ENCODE peak calls at places on chromosomes 13 and 19, in five cellular contexts. M, G, J, O and X are unnamed samples.

GRCh38 chr13:79490326-79490725 is 9.4 kb downstream of the NDFIP2 start:
- DNase-seq in M (no peak), G (no peak), J (no peak), O (no peak), X (no peak)

GRCh38 chr19:33574824-33575223 is 46.9 kb upstream of the CHST8 start:
- DNase-seq in M (no peak), G (no peak), J (no peak), O (no peak), X (no peak)

GRCh38 chr13:21522130-21522529 is 63.0 kb upstream of the ZDHHC20 start:
- DNase-seq in M (no peak), G (no peak), J (no peak), O (no peak), X (no peak)

GRCh38 chr19:10574462-10574861 is 5.7 kb upstream of the CDKN2D start:
- DNase-seq in M (no peak), G (no peak), J (no peak), O (no peak), X (no peak)

GRCh38 chr13:85608255-85608829 is 190.9 kb downstream of the SLITRK6 start:
- DNase-seq in M (no peak), G (no peak), J (no peak), O (no peak), X (no peak)

GRCh38 chr19:18130523-18131242 is 22.3 kb upstream of the PIK3R2 start:
- DNase-seq in M (no peak), G (no peak), J (no peak), O (no peak), X (no peak)

GRCh38 chr13:34805347-34805746 is 136.7 kb upstream of the NBEA start:
- DNase-seq in M (no peak), G (no peak), J (no peak), O (no peak), X (no peak)

GRCh38 chr19:927044-927706 is 1.3 kb downstream of the ARID3A start:
- DNase-seq in M (no peak), G (peak; percentile 75), J (peak; percentile 65), O (peak; percentile 88), X (peak; percentile 48)

GRCh38 chr19:18282021-18282787 is 782 bp upstream of the JUND start:
- DNase-seq in M (no peak), G (no peak), J (no peak), O (peak; percentile 93), X (peak; percentile 77)

GRCh38 chr19:36010402-36010801 is 1.8 kb upstream of the SYNE4 start:
- DNase-seq in M (no peak), G (no peak), J (no peak), O (no peak), X (no peak)

GRCh38 chr19:36006955-36007354 is 1.7 kb downstream of the SYNE4 start:
- DNase-seq in M (no peak), G (no peak), J (no peak), O (no peak), X (no peak)

GRCh38 chr19:36008336-36008978 is at the start of gene SYNE4:
- DNase-seq in M (no peak), G (no peak), J (no peak), O (no peak), X (peak; percentile 70)

GRCh38 chr19:36009633-36010379 is 1.2 kb upstream of the SYNE4 start:
- DNase-seq in M (no peak), G (no peak), J (no peak), O (no peak), X (no peak)

DNA sequence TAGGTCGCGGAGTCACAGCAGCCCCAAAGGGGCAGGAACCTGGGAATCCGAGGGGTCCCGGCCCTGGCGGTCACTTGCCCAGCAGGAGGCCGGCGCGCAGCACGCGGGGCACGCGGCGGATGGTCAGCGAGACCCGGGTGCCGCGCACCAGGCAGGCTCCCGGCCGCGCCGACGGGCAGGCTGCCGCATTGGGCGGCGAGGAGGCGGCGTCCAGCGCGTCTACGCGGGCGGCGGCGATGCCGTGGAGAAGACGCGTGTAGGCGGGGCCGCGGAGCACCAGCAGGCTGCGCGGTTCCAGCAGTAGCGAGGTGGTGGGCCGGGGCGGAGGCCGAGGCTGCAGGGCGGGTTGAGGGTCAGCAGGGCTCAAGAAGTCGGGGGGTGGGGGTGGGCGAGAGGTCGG is 607 bp upstream of the SYNE4 start:
- DNase-seq in M (peak; percentile 48), G (peak; percentile 60), J (no peak), O (peak; percentile 62), X (peak; percentile 80)
- TF ChIP-seq CTCF in M (no peak), G (no peak), J (no peak), O (no peak), X (no peak)

GRCh38 chr13:30892966-30893365 is 13.1 kb upstream of the MEDAG start:
- DNase-seq in M (peak; percentile 48), G (peak; percentile 71), J (peak; percentile 65), O (peak; percentile 30), X (no peak)
- TF ChIP-seq POLR2A in M (no peak), G (no peak), J (no peak), O (no peak), X (no peak)

GRCh38 chr13:40401911-40402776 is 264.3 kb downstream of the FOXO1 start:
- DNase-seq in M (peak; percentile 92), G (peak; percentile 100), J (peak; percentile 95), O (peak; percentile 100), X (peak; percentile 96)
- H3K4me3 ChIP-seq in M (no peak overlapping the region), G (no peak overlapping the region), J (no peak overlapping the region), O (peak overlapping the region; percentile 58), X (no peak overlapping the region)

DNA sequence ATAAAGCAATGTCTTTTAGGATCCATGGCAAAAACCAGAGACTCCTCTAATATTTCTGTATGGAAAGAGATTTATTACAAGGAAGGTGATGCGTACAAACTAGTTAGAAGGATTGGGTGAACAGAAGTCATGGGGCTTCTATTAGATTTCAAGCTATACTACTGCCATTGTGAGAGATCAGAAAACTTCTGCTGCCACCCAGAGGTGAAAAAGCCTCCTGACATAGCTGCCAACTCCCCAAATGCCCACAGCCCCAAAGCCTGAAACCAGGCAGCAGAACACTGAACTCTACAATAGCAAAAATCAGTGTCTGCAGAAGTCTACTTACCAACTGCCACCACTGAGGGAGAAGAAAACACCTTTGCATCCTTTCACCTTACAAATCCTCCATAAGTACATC is 379.0 kb upstream of the MIR17HG start:
- DNase-seq in M (no peak), G (no peak), J (no peak), O (peak; percentile 31), X (no peak)
- TF ChIP-seq CTCF in M (no peak), G (no peak), J (no peak), O (peak; percentile 53), X (no peak)

GRCh38 chr13:112689498-112690241 is at the start of gene ATP11A:
- DNase-seq in M (peak; percentile 91), G (peak; percentile 92), J (peak; percentile 85), O (peak; percentile 94), X (peak; percentile 59)
- TF ChIP-seq POLR2A in M (peak; percentile 92), G (peak; percentile 99), J (no peak), O (peak; percentile 95), X (peak; percentile 81)

GRCh38 chr19:39435499-39436349 is at the start of gene RPS16:
- DNase-seq in M (peak; percentile 96), G (peak; percentile 99), J (peak; percentile 97), O (peak; percentile 95), X (peak; percentile 99)

GRCh38 chr19:39434123-39435076 is 1.3 kb downstream of the RPS16 start:
- DNase-seq in M (no peak), G (no peak), J (no peak), O (no peak), X (no peak)

GRCh38 chr19:39433480-39434079 is 2.2 kb downstream of the RPS16 start:
- DNase-seq in M (no peak), G (no peak), J (no peak), O (no peak), X (peak; percentile 43)

GRCh38 chr19:39438270-39438934 is 2.7 kb upstream of the RPS16 start:
- DNase-seq in M (peak; percentile 67), G (no peak), J (no peak), O (no peak), X (no peak)

DNA sequence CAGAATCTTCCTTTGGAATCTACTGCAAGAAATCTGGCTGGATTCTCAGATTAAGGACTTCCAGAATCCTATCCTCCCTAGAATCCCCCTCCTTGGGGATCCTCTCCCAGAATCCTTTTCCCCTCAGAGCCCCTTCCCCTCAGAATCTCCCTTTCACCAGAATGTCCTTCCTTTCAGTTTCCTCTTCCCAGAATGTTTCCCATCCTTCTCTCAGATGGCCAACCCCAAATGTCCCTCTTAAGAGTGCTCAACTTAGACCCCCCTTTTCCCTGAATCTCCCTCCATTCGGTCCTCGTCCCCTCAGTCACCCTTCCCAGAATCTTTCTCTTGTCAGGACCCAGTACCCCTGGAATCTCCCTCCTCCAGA is 584 bp upstream of the RPS16 start:
- DNase-seq in M (no peak), G (no peak), J (no peak), O (no peak), X (no peak)
- H3K4me3 ChIP-seq in M (peak overlapping the region; percentile 48), G (peak overlapping the region; percentile 93), J (no peak overlapping the region), O (peak overlapping the region; percentile 78), X (peak overlapping the region; percentile 86)

GRCh38 chr19:56145698-56146097 is 4.6 kb downstream of the ZNF444 start:
- DNase-seq in M (no peak), G (no peak), J (no peak), O (no peak), X (no peak)
- TF ChIP-seq CTCF in M (no peak), G (no peak), J (no peak), O (no peak), X (no peak)

GRCh38 chr19:14611051-14611450 is 28.2 kb downstream of the CLEC17A start:
- DNase-seq in M (no peak), G (no peak), J (no peak), O (no peak), X (no peak)

GRCh38 chr19:14616310-14616870 is 33.5 kb downstream of the CLEC17A start:
- DNase-seq in M (no peak), G (no peak), J (no peak), O (peak; percentile 69), X (no peak)

GRCh38 chr19:14615628-14616027 is 32.7 kb downstream of the CLEC17A start:
- DNase-seq in M (no peak), G (no peak), J (no peak), O (peak; percentile 38), X (no peak)

GRCh38 chr19:14612657-14613056 is 29.8 kb downstream of the CLEC17A start:
- DNase-seq in M (no peak), G (no peak), J (no peak), O (no peak), X (no peak)

GRCh38 chr19:14614099-14614412 is 31.2 kb downstream of the CLEC17A start:
- DNase-seq in M (no peak), G (no peak), J (no peak), O (peak; percentile 95), X (no peak)
- TF ChIP-seq POLR2A in M (no peak), G (no peak), J (no peak), O (no peak), X (no peak)

GRCh38 chr13:28718186-28718537 is 608 bp downstream of the SLC46A3 start:
- DNase-seq in M (peak; percentile 12), G (no peak), J (peak; percentile 36), O (peak; percentile 54), X (no peak)

GRCh38 chr13:28718538-28719226 is at the start of gene SLC46A3:
- DNase-seq in M (peak; percentile 98), G (peak; percentile 99), J (peak; percentile 96), O (peak; percentile 95), X (peak; percentile 96)

GRCh38 chr13:28719227-28719562 is 425 bp upstream of the SLC46A3 start:
- DNase-seq in M (no peak), G (no peak), J (no peak), O (no peak), X (no peak)

GRCh38 chr13:28716511-28716910 is 2.3 kb downstream of the SLC46A3 start:
- DNase-seq in M (peak; percentile 83), G (peak; percentile 76), J (no peak), O (no peak), X (peak; percentile 64)

GRCh38 chr13:28717170-28717569 is 1.6 kb downstream of the SLC46A3 start:
- DNase-seq in M (no peak), G (no peak), J (no peak), O (no peak), X (no peak)
- H3K4me3 ChIP-seq in M (no peak overlapping the region), G (no peak overlapping the region), J (no peak overlapping the region), O (no peak overlapping the region), X (peak overlapping the region; percentile 79)